ENCODE peak calls at places on chromosomes 11 and 22, in eight cellular contexts. C is uterus, U is NB4, L is esophagus squamous epithelium, O is transverse colon, P is heart left ventricle, R is tibial nerve, B is stomach. N is an unnamed sample.

GRCh38 chr22:44730034-44730433 is 22.3 kb upstream of the ARHGAP8 start:
- DNase-seq in C (no peak), U (no peak), L (no peak), O (no peak), P (no peak), R (no peak), B (no peak), N (no peak)

GRCh38 chr11:40606800-40607199 is 852.7 kb downstream of the LRRC4C start:
- DNase-seq in C (no peak), U (no peak), L (no peak), O (no peak), P (no peak), R (no peak), B (no peak), N (no peak)

GRCh38 chr11:57493507-57494503 is 21.7 kb downstream of the SLC43A1 start:
- DNase-seq in C (peak), U (peak), L (no peak), O (peak), P (peak), R (no peak), B (peak), N (no peak)

GRCh38 chr11:110168404-110168803 is 75.2 kb downstream of the ZC3H12C start:
- DNase-seq in C (no peak), U (no peak), L (no peak), O (no peak), P (no peak), R (no peak), B (no peak), N (no peak)

GRCh38 chr11:65454696-65455456 is 32.3 kb downstream of the NEAT1 start:
- DNase-seq in C (peak), U (peak), L (no peak), O (peak), P (peak), R (peak), B (peak), N (peak)

GRCh38 chr11:113255096-113255495 is 59.3 kb upstream of the TTC12 start:
- DNase-seq in C (no peak), U (no peak), L (no peak), O (no peak), P (no peak), R (no peak), B (no peak), N (no peak)

GRCh38 chr11:95920460-95921105 is 3.3 kb downstream of the MTMR2 start:
- DNase-seq in C (no peak), U (peak), L (no peak), O (no peak), P (no peak), R (no peak), B (no peak), N (no peak)

GRCh38 chr11:102144357-102145342 is 34.4 kb downstream of the YAP1 start:
- DNase-seq in C (peak), U (no peak), L (no peak), O (peak), P (peak), R (no peak), B (peak), N (no peak)

GRCh38 chr11:130642994-130643393 is 194.5 kb downstream of the ADAMTS15 start:
- DNase-seq in C (no peak), U (no peak), L (no peak), O (no peak), P (no peak), R (no peak), B (no peak), N (no peak)

GRCh38 chr11:113289341-113290187 is 24.8 kb upstream of the TTC12 start:
- DNase-seq in C (peak), U (peak), L (no peak), O (peak), P (peak), R (peak), B (peak), N (peak)

GRCh38 chr11:14058061-14058460 is 95.5 kb downstream of the SPON1 start:
- DNase-seq in C (no peak), U (no peak), L (no peak), O (no peak), P (no peak), R (no peak), B (no peak), N (no peak)

GRCh38 chr11:17462940-17463339 is 13.7 kb downstream of the ABCC8 start:
- DNase-seq in C (no peak), U (no peak), L (no peak), O (no peak), P (no peak), R (no peak), B (no peak), N (no peak)

GRCh38 chr22:17334983-17335382 is 34.3 kb upstream of the CECR2 start:
- DNase-seq in C (no peak), U (no peak), L (no peak), O (no peak), P (no peak), R (no peak), B (no peak), N (no peak)

GRCh38 chr11:132935383-132935782 is 596.9 kb downstream of the OPCML start:
- DNase-seq in C (no peak), U (no peak), L (no peak), O (no peak), P (no peak), R (no peak), B (no peak), N (no peak)

GRCh38 chr11:130819561-130819960 is 96.7 kb downstream of the SNX19 start:
- DNase-seq in C (no peak), U (no peak), L (no peak), O (no peak), P (no peak), R (no peak), B (no peak), N (no peak)

GRCh38 chr11:17219016-17219415 is 11.2 kb upstream of the PIK3C2A start:
- DNase-seq in C (no peak), U (no peak), L (no peak), O (no peak), P (no peak), R (no peak), B (no peak), N (no peak)

GRCh38 chr22:30717331-30717921 is 22.8 kb downstream of the OSBP2 start:
- DNase-seq in C (no peak), U (no peak), L (no peak), O (no peak), P (no peak), R (no peak), B (no peak), N (no peak)

GRCh38 chr11:102553835-102554282 is 23.3 kb upstream of the MMP7 start:
- DNase-seq in C (no peak), U (no peak), L (no peak), O (no peak), P (no peak), R (no peak), B (no peak), N (no peak)

GRCh38 chr11:76152086-76152658 is 54.1 kb downstream of the WNT11 start:
- DNase-seq in C (peak), U (peak), L (peak), O (peak), P (peak), R (peak), B (peak), N (no peak)
- TF ChIP-seq POLR2A in C (no peak), U (no peak), L (no peak), O (no peak), P (no peak), R (no peak), B (no peak), N (no peak)

GRCh38 chr11:70769521-70769920 is 371.2 kb downstream of the CTTN start:
- DNase-seq in C (no peak), U (no peak), L (no peak), O (no peak), P (no peak), R (no peak), B (no peak), N (no peak)
- TF ChIP-seq CTCF in C (no peak), U (no peak), L (no peak), O (no peak), P (no peak), R (no peak), B (no peak), N (no peak)

DNA sequence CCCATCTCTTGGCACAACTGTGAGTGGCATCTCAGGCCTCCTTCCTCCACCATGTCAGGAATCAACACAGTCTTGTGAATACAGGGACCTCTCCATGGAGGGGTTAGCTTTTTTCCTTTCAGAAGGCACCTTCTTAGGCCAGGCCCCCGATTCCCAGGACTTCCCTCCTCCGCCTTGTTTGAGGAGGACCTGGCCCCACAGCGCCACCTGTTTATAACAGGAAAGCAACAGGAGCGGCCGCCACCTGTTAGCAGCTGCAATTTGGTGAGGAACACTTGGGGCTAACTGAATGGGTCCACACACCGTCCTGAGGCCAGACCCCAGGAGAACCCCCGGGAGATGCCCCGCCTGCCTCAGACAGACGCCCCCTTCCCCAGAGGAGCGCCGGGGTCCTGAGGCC is 3.8 kb upstream of the PKP3 start:
- DNase-seq in C (no peak), U (no peak), L (no peak), O (peak), P (no peak), R (no peak), B (peak), N (no peak)
- TF ChIP-seq POLR2A in C (no peak), U (no peak), L (no peak), O (no peak), P (no peak), R (no peak), B (no peak), N (no peak)

GRCh38 chr11:4607782-4608666 is at the start of gene TRIM68:
- DNase-seq in C (peak), U (peak), L (peak), O (peak), P (peak), R (peak), B (peak), N (no peak)
- TF ChIP-seq CTCF in C (no peak), U (no peak), L (no peak), O (no peak), P (no peak), R (no peak), B (no peak), N (no peak)

DNA sequence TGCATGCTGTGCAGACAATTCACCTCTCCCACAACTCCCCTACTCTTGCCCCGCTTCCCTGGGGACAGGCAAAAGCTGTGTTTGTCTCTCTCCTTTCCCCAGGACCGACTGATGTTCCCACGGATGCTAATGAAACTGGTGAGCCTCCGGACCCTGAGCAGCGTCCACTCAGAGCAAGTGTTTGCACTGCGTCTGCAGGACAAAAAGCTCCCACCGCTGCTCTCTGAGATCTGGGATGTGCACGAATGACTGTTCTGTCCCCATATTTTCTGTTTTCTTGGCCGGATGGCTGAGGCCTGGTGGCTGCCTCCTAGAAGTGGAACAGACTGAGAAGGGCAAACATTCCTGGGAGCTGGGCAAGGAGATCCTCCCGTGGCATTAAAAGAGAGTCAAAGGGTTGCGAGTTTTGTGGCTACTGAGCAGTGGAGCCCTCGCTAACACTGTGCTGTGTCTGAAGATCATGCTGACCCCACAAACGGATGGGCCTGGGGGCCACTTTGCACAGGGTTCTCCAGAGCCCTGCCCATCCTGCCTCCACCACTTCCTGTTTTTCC is 1.4 kb upstream of the MADD start:
- DNase-seq in C (no peak), U (no peak), L (no peak), O (no peak), P (no peak), R (no peak), B (no peak), N (no peak)
- TF ChIP-seq POLR2A in C (no peak), U (peak), L (no peak), O (no peak), P (peak), R (no peak), B (no peak), N (no peak)